ENCODE peak calls at places on chromosomes 11 and 22, in five cellular contexts. C is left lung, F is astrocyte, U is brain microvascular endothelial cell, M is AG04450. S is an unnamed sample.
A peak's percentile ranks its signal among the peaks of the same experiment; 100 is the strongest.

GRCh38 chr22:43563571-43563970 is 151.8 kb downstream of the MPPED1 start:
- DNase-seq in C (no peak), F (no peak), U (no peak), M (no peak), S (no peak)

GRCh38 chr11:65060913-65061408 is 2.6 kb upstream of the NAALADL1 start:
- DNase-seq in C (no peak), F (no peak), U (no peak), M (no peak), S (peak; percentile 19)

GRCh38 chr11:33690290-33691050 is 10.2 kb downstream of the C11orf91 start:
- DNase-seq in C (no peak), F (peak; percentile 100), U (peak; percentile 97), M (peak; percentile 84), S (peak; percentile 99)

GRCh38 chr11:63535734-63536133 is 874 bp upstream of the PLAAT4 start:
- DNase-seq in C (no peak), F (no peak), U (no peak), M (no peak), S (no peak)

GRCh38 chr22:19169947-19170318 is 8.6 kb downstream of the SLC25A1 start:
- DNase-seq in C (no peak), F (no peak), U (no peak), M (no peak), S (no peak)

GRCh38 chr11:122069946-122070345 is 46.1 kb downstream of the BLID start:
- DNase-seq in C (no peak), F (peak; percentile 91), U (peak; percentile 96), M (peak; percentile 72), S (peak; percentile 86)

GRCh38 chr22:39453765-39454378 is 2.9 kb upstream of the MGAT3 start:
- DNase-seq in C (no peak), F (no peak), U (no peak), M (no peak), S (no peak)

GRCh38 chr11:108967571-108967970 is 302.7 kb downstream of the DDX10 start:
- DNase-seq in C (no peak), F (no peak), U (no peak), M (no peak), S (peak; percentile 87)

GRCh38 chr22:26367402-26368245 is 61.4 kb upstream of the ASPHD2 start:
- DNase-seq in C (no peak), F (peak; percentile 22), U (peak; percentile 32), M (no peak), S (peak; percentile 58)

GRCh38 chr11:89436071-89436470 is 55.1 kb downstream of the NOX4 start:
- DNase-seq in C (no peak), F (peak; percentile 41), U (peak; percentile 15), M (peak; percentile 7), S (peak; percentile 24)

GRCh38 chr11:66106786-66107599 is 36.9 kb downstream of the PACS1 start:
- DNase-seq in C (no peak), F (peak; percentile 29), U (no peak), M (no peak), S (no peak)

GRCh38 chr22:43109921-43110443 is 568 bp upstream of the BIK start:
- DNase-seq in C (no peak), F (no peak), U (no peak), M (no peak), S (no peak)

GRCh38 chr11:19134004-19134403 is 17.0 kb downstream of the ZDHHC13 start:
- DNase-seq in C (no peak), F (no peak), U (no peak), M (no peak), S (no peak)

GRCh38 chr11:102047305-102047924 is at the start of gene CFAP300:
- DNase-seq in C (peak; percentile 92), F (peak; percentile 52), U (peak; percentile 83), M (no peak), S (peak; percentile 83)

GRCh38 chr11:126336065-126336464 is 19.4 kb upstream of the ST3GAL4 start:
- DNase-seq in C (no peak), F (no peak), U (no peak), M (no peak), S (no peak)

GRCh38 chr22:47548953-47549740 is 786.7 kb downstream of the TBC1D22A start:
- DNase-seq in C (no peak), F (no peak), U (no peak), M (no peak), S (no peak)

GRCh38 chr22:22011964-22012363 is 29.4 kb upstream of the TOP3B start:
- DNase-seq in C (no peak), F (no peak), U (no peak), M (no peak), S (no peak)

GRCh38 chr11:125941606-125942275 is 4.1 kb upstream of the VSIG10L2 start:
- DNase-seq in C (no peak), F (no peak), U (no peak), M (no peak), S (peak; percentile 37)

GRCh38 chr22:42702675-42703074 is 18.0 kb downstream of the A4GALT start:
- DNase-seq in C (no peak), F (no peak), U (no peak), M (no peak), S (no peak)

GRCh38 chr11:105367129-105367528 is 227.6 kb upstream of the CARD18 start:
- DNase-seq in C (no peak), F (no peak), U (no peak), M (no peak), S (no peak)

GRCh38 chr11:6635082-6635932 is 16.1 kb upstream of the TPP1 start:
- DNase-seq in C (no peak), F (no peak), U (no peak), M (no peak), S (peak; percentile 36)

GRCh38 chr22:29202231-29203192 is 3.2 kb upstream of the EMID1 start:
- DNase-seq in C (peak; percentile 84), F (peak; percentile 46), U (peak; percentile 45), M (no peak), S (no peak)

GRCh38 chr11:117037279-117037951 is 60.8 kb downstream of the SIK3 start:
- DNase-seq in C (no peak), F (peak; percentile 33), U (no peak), M (no peak), S (no peak)

GRCh38 chr11:133086518-133086917 is 445.8 kb downstream of the OPCML start:
- DNase-seq in C (no peak), F (no peak), U (no peak), M (no peak), S (no peak)

GRCh38 chr11:71483689-71484088 is 30.7 kb downstream of the NADSYN1 start:
- DNase-seq in C (no peak), F (no peak), U (no peak), M (no peak), S (no peak)

GRCh38 chr11:7511405-7511804 is 2.4 kb upstream of the PPFIBP2 start:
- DNase-seq in C (no peak), F (no peak), U (no peak), M (no peak), S (peak; percentile 41)

GRCh38 chr11:28417601-28418323 is 309.6 kb downstream of the METTL15 start:
- DNase-seq in C (no peak), F (no peak), U (no peak), M (no peak), S (no peak)

GRCh38 chr11:37666960-37667359 is 1068.9 kb upstream of the RAG2 start:
- DNase-seq in C (no peak), F (no peak), U (no peak), M (no peak), S (no peak)

GRCh38 chr11:102220728-102221467 is 96.4 kb upstream of the BIRC3 start:
- DNase-seq in C (no peak), F (peak; percentile 82), U (peak; percentile 68), M (peak; percentile 26), S (peak; percentile 24)

GRCh38 chr11:82507288-82507687 is 226.4 kb downstream of the FAM181B start:
- DNase-seq in C (no peak), F (no peak), U (no peak), M (no peak), S (no peak)

GRCh38 chr11:45468265-45468856 is 182.2 kb upstream of the SYT13 start:
- DNase-seq in C (no peak), F (peak; percentile 21), U (peak; percentile 29), M (no peak), S (no peak)

GRCh38 chr11:68954970-68955958 is 25.5 kb downstream of the MRGPRD start:
- DNase-seq in C (no peak), F (peak; percentile 21), U (peak; percentile 5), M (no peak), S (peak; percentile 59)

GRCh38 chr22:35394011-35394312 is 6.0 kb upstream of the MCM5 start:
- DNase-seq in C (no peak), F (no peak), U (no peak), M (no peak), S (no peak)

GRCh38 chr11:126352934-126353801 is 2.3 kb upstream of the ST3GAL4 start:
- DNase-seq in C (no peak), F (peak; percentile 65), U (peak; percentile 37), M (no peak), S (peak; percentile 64)

GRCh38 chr22:31238057-31238456 is 26.0 kb downstream of the LIMK2 start:
- DNase-seq in C (no peak), F (no peak), U (no peak), M (no peak), S (no peak)

GRCh38 chr11:86537541-86538222 is 134.7 kb downstream of the ME3 start:
- DNase-seq in C (no peak), F (no peak), U (peak; percentile 28), M (no peak), S (peak; percentile 20)

GRCh38 chr11:95138448-95138847 is 48.8 kb downstream of the ENDOD1 start:
- DNase-seq in C (no peak), F (no peak), U (no peak), M (no peak), S (peak; percentile 47)

GRCh38 chr11:7072401-7073028 is 16.3 kb upstream of the RBMXL2 start:
- DNase-seq in C (no peak), F (no peak), U (no peak), M (no peak), S (no peak)

GRCh38 chr11:31810779-31811647 is at the start of gene PAX6:
- DNase-seq in C (peak; percentile 80), F (peak; percentile 100), U (peak; percentile 9), M (no peak), S (peak; percentile 45)
- H3K4me3 ChIP-seq in C (no peak within 1 kb of the TSS), F (peak within 1 kb of the TSS; percentile 70), U (peak within 1 kb of the TSS; percentile 41), M (peak within 1 kb of the TSS; percentile 41), S (peak within 1 kb of the TSS; percentile 58)

DNA sequence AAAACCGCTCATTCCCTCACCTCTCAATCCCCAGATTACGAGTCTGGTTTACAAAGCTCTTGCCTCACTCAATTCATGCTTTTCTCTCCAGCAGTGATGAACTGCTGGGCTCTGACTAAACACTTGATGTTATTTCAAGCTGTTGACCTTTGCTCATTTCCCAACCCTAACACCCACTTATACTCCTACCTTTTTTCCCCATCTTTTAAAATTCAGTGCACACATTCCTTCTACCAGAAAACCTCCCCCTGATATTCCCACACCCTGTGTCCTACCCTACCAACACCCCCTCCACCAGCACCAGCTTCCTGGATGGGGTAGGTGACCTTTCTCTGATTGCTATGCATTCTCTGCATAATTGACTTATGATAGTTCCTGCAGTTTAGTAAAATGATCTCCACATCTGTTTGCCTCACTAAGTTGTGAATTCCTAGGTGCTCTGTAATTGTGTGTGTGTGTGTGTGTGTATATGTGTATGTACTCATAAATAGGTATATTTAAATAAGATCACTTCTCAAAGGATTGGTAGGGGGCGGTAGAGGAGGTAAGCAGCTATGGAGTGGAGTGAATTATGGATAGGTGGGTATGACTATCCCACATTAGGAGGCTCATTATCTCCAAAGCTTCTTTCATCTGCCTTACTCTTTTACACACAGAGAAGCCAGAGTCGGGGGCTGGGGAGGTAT is 842 bp downstream of the HEPACAM start:
- DNase-seq in C (no peak), F (peak; percentile 92), U (peak; percentile 76), M (peak; percentile 86), S (peak; percentile 68)
- TF ChIP-seq CTCF in C (no peak), F (peak; percentile 28), U (peak; percentile 41), M (peak; percentile 52), S (no peak)

GRCh38 chr22:46172522-46172921 is 22.2 kb downstream of the PPARA start:
- DNase-seq in C (no peak), F (no peak), U (no peak), M (no peak), S (no peak)
- H3K4me3 ChIP-seq in C (no peak overlapping the region), F (no peak overlapping the region), U (no peak overlapping the region), M (no peak overlapping the region), S (no peak overlapping the region)

GRCh38 chr11:67420646-67421420 is 5.4 kb downstream of the CARNS1 start:
- DNase-seq in C (peak; percentile 100), F (peak; percentile 67), U (peak; percentile 88), M (peak; percentile 47), S (peak; percentile 74)
- TF ChIP-seq CTCF in C (no peak), F (no peak), U (no peak), M (no peak), S (no peak)

S was measured in fibroblast of the aortic adventitia.